ENCODE peak calls at places on chromosomes 16 and 17, in six cellular contexts. T, P, M, U, I and O are unnamed samples.

GRCh38 chr17:3890082-3890892 is 2.6 kb downstream of the CAMKK1 start:
- DNase-seq in M (peak; percentile 91), I (peak; percentile 83), P (no peak), U (peak; percentile 90), T (peak; percentile 37), O (no peak)

GRCh38 chr16:75252049-75252864 is 833 bp upstream of the BCAR1 start:
- DNase-seq in T (no peak), U (no peak), I (no peak), M (no peak), P (no peak), O (no peak)

GRCh38 chr17:77999413-78000173 is 41.1 kb downstream of the TNRC6C start:
- DNase-seq in I (peak; percentile 60), M (peak; percentile 44), P (no peak), T (no peak), U (no peak), O (no peak)

GRCh38 chr16:27067138-27067537 is 411 bp downstream of the C16orf82 start:
- DNase-seq in P (peak; percentile 43), T (no peak), I (no peak), M (no peak), U (no peak), O (no peak)

GRCh38 chr17:36935681-36936454 is 1.4 kb upstream of the LHX1 start:
- DNase-seq in P (no peak), T (no peak), M (no peak), U (peak; percentile 72), I (no peak), O (no peak)

GRCh38 chr17:46943511-46944393 is 20.8 kb downstream of the GOSR2 start:
- DNase-seq in I (peak; percentile 38), U (no peak), M (peak; percentile 36), T (no peak), P (no peak), O (no peak)

GRCh38 chr16:75943705-75944514 is 217.6 kb upstream of the CPHXL start:
- DNase-seq in T (no peak), P (no peak), I (no peak), M (no peak), U (no peak), O (no peak)

GRCh38 chr17:41141361-41141760 is 1.0 kb upstream of the KRTAP4-6 start:
- DNase-seq in U (no peak), M (no peak), I (no peak), P (no peak), T (no peak), O (no peak)

GRCh38 chr16:83917152-83918120 is 18.5 kb downstream of the MLYCD start:
- DNase-seq in M (no peak), T (no peak), P (no peak), U (no peak), I (no peak), O (no peak)

GRCh38 chr17:71163121-71163812 is 957.6 kb upstream of the SOX9 start:
- DNase-seq in P (no peak), I (peak; percentile 72), U (no peak), T (no peak), M (peak; percentile 41), O (no peak)

GRCh38 chr17:16463341-16464000 is 28.5 kb downstream of the LRRC75A start:
- DNase-seq in U (peak; percentile 62), I (peak; percentile 73), M (peak; percentile 59), T (peak; percentile 50), P (no peak), O (no peak)

GRCh38 chr16:71933913-71934696 is 38.8 kb downstream of the IST1 start:
- DNase-seq in U (no peak), M (peak; percentile 79), P (no peak), I (no peak), T (no peak), O (no peak)

GRCh38 chr16:8310356-8310755 is 280.0 kb downstream of the TMEM114 start:
- DNase-seq in I (no peak), U (no peak), P (no peak), M (no peak), T (no peak), O (no peak)

GRCh38 chr17:21602176-21602575 is 90.1 kb upstream of the KCNJ18 start:
- DNase-seq in T (no peak), P (no peak), I (no peak), M (no peak), U (no peak), O (no peak)

GRCh38 chr16:50093607-50094570 is 28.1 kb downstream of the HEATR3 start:
- DNase-seq in T (no peak), U (no peak), M (no peak), I (peak; percentile 7), P (no peak), O (peak; percentile 30)
- H3K27ac ChIP-seq in T (peak overlapping the region; percentile 11), U (no peak overlapping the region), M (no peak overlapping the region), I (no peak overlapping the region), P (no peak overlapping the region), O (no peak overlapping the region)

GRCh38 chr17:63956296-63956920 is 16.3 kb downstream of the SCN4A start:
- DNase-seq in M (peak; percentile 74), P (no peak), I (no peak), U (no peak), T (peak; percentile 30), O (no peak)
- H3K27ac ChIP-seq in M (no peak overlapping the region), P (no peak overlapping the region), I (no peak overlapping the region), U (no peak overlapping the region), T (no peak overlapping the region), O (no peak overlapping the region)

GRCh38 chr17:1203111-1203966 is 23.6 kb upstream of the ABR start:
- DNase-seq in U (peak; percentile 79), I (peak; percentile 61), P (peak; percentile 73), T (no peak), M (peak; percentile 51), O (peak; percentile 34)
- H3K27ac ChIP-seq in U (peak overlapping the region; percentile 58), I (no peak overlapping the region), P (no peak overlapping the region), T (no peak overlapping the region), M (no peak overlapping the region), O (no peak overlapping the region)

DNA sequence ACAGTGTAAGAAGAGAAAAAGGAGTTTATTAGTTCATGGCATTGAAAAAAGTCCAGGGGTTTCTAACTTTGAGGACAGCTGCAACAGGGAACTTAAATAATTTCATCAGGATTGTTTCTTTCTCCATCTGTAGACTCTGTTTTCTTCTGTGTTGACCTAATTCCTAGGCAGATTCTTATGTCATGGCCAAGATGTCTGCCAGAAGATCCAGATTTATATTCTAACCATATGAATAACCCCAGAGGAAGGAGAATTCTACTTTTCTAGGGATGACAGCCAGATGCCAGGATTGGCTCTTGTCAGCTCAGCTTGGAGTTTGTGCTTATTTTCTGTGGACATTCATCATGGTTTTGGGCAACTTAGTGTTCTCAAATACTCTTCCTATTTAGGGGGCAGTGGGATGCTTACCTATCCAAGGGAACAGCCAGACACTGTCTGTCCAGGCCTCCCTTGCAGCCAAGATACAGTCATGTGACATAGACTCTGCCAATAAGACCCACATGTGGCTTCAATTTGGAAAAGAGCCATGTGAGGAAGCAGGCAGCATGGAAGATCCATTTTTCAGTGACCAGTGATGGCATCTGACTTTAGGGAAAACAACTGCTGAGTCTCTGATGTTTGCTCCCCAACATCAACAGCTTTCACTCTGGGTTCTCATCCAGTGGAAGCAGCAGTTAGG is 18.2 kb downstream of the PCTP start:
- DNase-seq in U (no peak), P (no peak), M (peak; percentile 24), I (peak; percentile 24), T (no peak), O (no peak)
- H3K27ac ChIP-seq in U (no peak overlapping the region), P (no peak overlapping the region), M (peak overlapping the region; percentile 70), I (no peak overlapping the region), T (peak overlapping the region; percentile 78), O (no peak overlapping the region)

GRCh38 chr17:82231562-82232321 is 2.9 kb downstream of the SLC16A3 start:
- DNase-seq in U (peak; percentile 93), T (no peak), P (no peak), I (peak; percentile 92), M (peak; percentile 40), O (peak; percentile 42)

GRCh38 chr17:82232876-82233785 is 4.3 kb downstream of the SLC16A3 start:
- DNase-seq in M (no peak), P (no peak), U (no peak), T (no peak), I (no peak), O (no peak)

GRCh38 chr17:82231312-82231561 is 2.4 kb downstream of the SLC16A3 start:
- DNase-seq in I (no peak), P (no peak), M (no peak), U (no peak), T (no peak), O (no peak)

GRCh38 chr17:82230627-82231311 is 1.9 kb downstream of the SLC16A3 start:
- DNase-seq in U (peak; percentile 92), P (peak; percentile 74), M (peak; percentile 81), T (no peak), I (peak; percentile 95), O (peak; percentile 54)

DNA sequence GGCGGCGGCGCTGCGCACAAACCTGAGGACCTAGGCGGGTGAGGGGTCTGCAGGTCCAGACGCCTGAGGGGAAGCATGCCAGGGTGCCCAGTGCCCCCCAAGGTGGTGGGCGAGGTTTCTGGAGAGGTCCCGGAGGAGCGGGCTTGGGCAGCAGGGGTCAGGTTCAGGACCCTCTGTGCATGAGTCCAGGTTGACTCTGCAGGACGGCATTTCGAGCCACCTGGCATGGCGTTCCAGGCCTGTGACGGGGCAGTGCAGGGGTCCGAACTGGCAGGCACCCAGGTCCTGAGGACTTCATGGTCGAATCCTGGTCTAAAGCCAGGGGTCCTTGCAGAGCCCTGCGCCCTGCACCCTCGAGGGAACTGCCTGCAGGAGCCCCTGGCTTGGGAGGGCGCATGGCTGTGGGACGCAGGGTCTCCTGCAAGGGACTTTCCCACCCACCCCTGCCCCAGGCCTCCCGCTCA is 3.5 kb downstream of the SLC16A3 start:
- DNase-seq in I (no peak), T (no peak), P (no peak), U (no peak), M (no peak), O (no peak)
- H3K27ac ChIP-seq in I (no peak overlapping the region), T (no peak overlapping the region), P (no peak overlapping the region), U (peak overlapping the region; percentile 99), M (peak overlapping the region; percentile 91), O (no peak overlapping the region)

GRCh38 chr16:78129349-78129748 is 29.9 kb downstream of the WWOX start:
- DNase-seq in M (no peak), P (no peak), I (no peak), T (no peak), U (no peak), O (no peak)
- H3K27ac ChIP-seq in M (no peak overlapping the region), P (no peak overlapping the region), I (no peak overlapping the region), T (no peak overlapping the region), U (no peak overlapping the region), O (no peak overlapping the region)